ENCODE peak calls at places on chromosomes 12 and 14, in seven cellular contexts. J is activated CD4-positive, alpha-beta memory T cell treated with anti-CD3 and anti-CD28 coated beads for 36 hours; S is NCI-H1417; M is GM12864; L is Caki2; W is NCI-H2227 treated with DMSO at 0.1 percent for 48 hours; N is stimulated activated CD8-positive, alpha-beta memory T cell treated with anti-CD3 and anti-CD28 coated beads, Interleukin-7, amount 100 ng/mL, for 4 hours. Y is an unnamed sample.

GRCh38 chr12:9404469-9405260 is 196.5 kb upstream of the PZP start:
- DNase-seq in M (no peak), W (no peak), J (no peak), S (no peak), N (no peak), L (no peak), Y (no peak)

GRCh38 chr12:106957617-106958016 is 1.9 kb downstream of the TMEM263 start:
- DNase-seq in M (no peak), N (no peak), S (no peak), L (peak), J (no peak), W (peak), Y (no peak)

GRCh38 chr12:131218291-131219172 is 264.8 kb downstream of the ADGRD1 start:
- DNase-seq in J (no peak), S (no peak), W (no peak), N (no peak), M (no peak), L (peak), Y (no peak)

GRCh38 chr12:46572644-46573630 is 200.4 kb upstream of the SLC38A2 start:
- DNase-seq in N (no peak), W (no peak), J (no peak), M (no peak), S (no peak), L (no peak), Y (no peak)

GRCh38 chr12:92063641-92064040 is 82.0 kb downstream of the BTG1 start:
- DNase-seq in S (no peak), J (no peak), M (no peak), W (no peak), N (no peak), L (no peak), Y (no peak)

GRCh38 chr14:102829106-102829505 is 51.9 kb downstream of the TRAF3 start:
- DNase-seq in N (no peak), J (no peak), S (peak), W (peak), L (no peak), M (no peak), Y (no peak)

GRCh38 chr12:6312529-6313325 is 2.2 kb downstream of the PLEKHG6 start:
- DNase-seq in W (no peak), N (no peak), J (peak), L (peak), S (peak), M (no peak), Y (peak)

GRCh38 chr12:53752192-53752601 is 418 bp upstream of the CISTR start:
- DNase-seq in W (no peak), N (no peak), L (no peak), J (no peak), M (no peak), S (no peak), Y (no peak)

GRCh38 chr12:92464911-92465310 is 237.9 kb upstream of the PLEKHG7 start:
- DNase-seq in L (peak), W (no peak), S (no peak), M (no peak), J (no peak), N (no peak), Y (no peak)

Y was measured in LNCaP clone FGC.